ENCODE peak calls at places on chromosomes 6 and 20, in six cellular contexts. Z is tibial nerve, S is tibial artery, Y is activated B cell treated with CpG ODN at 0.5 μM for 24 hours, T is left ventricle myocardium inferior, F is Calu3. U is an unnamed sample.
A peak's percentile ranks its signal among the peaks of the same experiment; 100 is the strongest.

GRCh38 chr6:10540073-10540746 is 19.1 kb downstream of the GCNT2 start:
- DNase-seq in S (no peak), Z (no peak), Y (no peak), T (no peak), F (no peak), U (no peak)

GRCh38 chr6:104407957-104408356 is 451.8 kb downstream of the HACE1 start:
- DNase-seq in T (no peak), Y (no peak), F (no peak), Z (no peak), S (no peak), U (no peak)

GRCh38 chr6:88013015-88013414 is 34.6 kb upstream of the SPACA1 start:
- DNase-seq in T (no peak), Z (no peak), Y (no peak), S (no peak), F (no peak), U (no peak)

GRCh38 chr20:10093087-10093591 is 58.4 kb downstream of the ANKEF1 start:
- DNase-seq in T (no peak), Z (no peak), Y (no peak), F (peak; percentile 17), S (no peak), U (no peak)

GRCh38 chr6:5141046-5141445 is 55.9 kb downstream of the PPP1R3G start:
- DNase-seq in Z (no peak), F (no peak), Y (no peak), T (no peak), S (no peak), U (no peak)

GRCh38 chr6:118755941-118756646 is 104.7 kb upstream of the CEP85L start:
- DNase-seq in S (no peak), T (no peak), Y (no peak), F (no peak), Z (no peak), U (no peak)

GRCh38 chr6:37630281-37630799 is 67.3 kb downstream of the MDGA1 start:
- DNase-seq in S (peak; percentile 33), T (no peak), Z (no peak), F (peak; percentile 91), Y (no peak), U (no peak)

GRCh38 chr6:37114612-37115011 is 55.3 kb upstream of the PIM1 start:
- DNase-seq in Y (no peak), Z (no peak), S (no peak), F (no peak), T (no peak), U (no peak)

GRCh38 chr20:37081717-37082289 is 14.0 kb downstream of the RBL1 start:
- DNase-seq in Y (no peak), T (no peak), S (peak; percentile 31), Z (peak; percentile 41), F (no peak), U (no peak)
- TF ChIP-seq CTCF in Y (no peak), T (peak; percentile 19), S (no peak), Z (peak; percentile 31), F (peak; percentile 33), U (peak; percentile 29)

GRCh38 chr6:90294989-90295853 is 1.4 kb downstream of the BACH2 start:
- DNase-seq in F (peak; percentile 11), T (peak; percentile 47), Z (no peak), S (peak; percentile 32), Y (peak; percentile 67), U (peak; percentile 56)

GRCh38 chr6:90295854-90296345 is 743 bp downstream of the BACH2 start:
- DNase-seq in Y (peak; percentile 71), Z (peak; percentile 70), T (peak; percentile 61), F (peak; percentile 58), S (peak; percentile 68), U (peak; percentile 43)

GRCh38 chr6:90297124-90297865 is 652 bp upstream of the BACH2 start:
- DNase-seq in F (peak; percentile 11), S (no peak), T (no peak), Z (no peak), Y (no peak), U (no peak)

GRCh38 chr6:90297866-90298381 is 1.3 kb upstream of the BACH2 start:
- DNase-seq in S (no peak), F (no peak), Y (no peak), T (no peak), Z (no peak), U (no peak)

GRCh38 chr6:90296346-90297123 is at the start of gene BACH2:
- DNase-seq in T (peak; percentile 89), S (peak; percentile 91), F (peak; percentile 88), Z (peak; percentile 89), Y (peak; percentile 85), U (peak; percentile 92)
- TF ChIP-seq CTCF in T (peak; percentile 49), S (no peak), F (no peak), Z (peak; percentile 30), Y (no peak), U (no peak)

GRCh38 chr20:18677126-18677525 is 89.3 kb downstream of the DTD1 start:
- DNase-seq in S (no peak), Y (no peak), Z (no peak), T (no peak), F (no peak), U (no peak)

GRCh38 chr20:18678599-18678998 is 90.7 kb downstream of the DTD1 start:
- DNase-seq in Z (no peak), F (no peak), T (no peak), Y (no peak), S (no peak), U (no peak)

GRCh38 chr20:18672826-18673225 is 85.0 kb downstream of the DTD1 start:
- DNase-seq in F (no peak), Z (no peak), Y (no peak), S (no peak), T (no peak), U (no peak)

GRCh38 chr20:18679020-18679419 is 91.2 kb downstream of the DTD1 start:
- DNase-seq in S (no peak), T (no peak), Z (no peak), Y (no peak), F (no peak), U (no peak)

GRCh38 chr20:18676366-18676765 is 88.5 kb downstream of the DTD1 start:
- DNase-seq in Z (no peak), Y (no peak), T (no peak), F (no peak), S (no peak), U (no peak)
- TF ChIP-seq CTCF in Z (no peak), Y (no peak), T (no peak), F (no peak), S (no peak), U (no peak)

GRCh38 chr6:23659125-23659524 is 466.9 kb upstream of the NRSN1 start:
- DNase-seq in Z (no peak), Y (no peak), T (no peak), F (peak; percentile 66), S (no peak), U (no peak)
- TF ChIP-seq CTCF in Z (peak; percentile 39), Y (no peak), T (peak; percentile 59), F (peak; percentile 63), S (no peak), U (peak; percentile 48)

DNA sequence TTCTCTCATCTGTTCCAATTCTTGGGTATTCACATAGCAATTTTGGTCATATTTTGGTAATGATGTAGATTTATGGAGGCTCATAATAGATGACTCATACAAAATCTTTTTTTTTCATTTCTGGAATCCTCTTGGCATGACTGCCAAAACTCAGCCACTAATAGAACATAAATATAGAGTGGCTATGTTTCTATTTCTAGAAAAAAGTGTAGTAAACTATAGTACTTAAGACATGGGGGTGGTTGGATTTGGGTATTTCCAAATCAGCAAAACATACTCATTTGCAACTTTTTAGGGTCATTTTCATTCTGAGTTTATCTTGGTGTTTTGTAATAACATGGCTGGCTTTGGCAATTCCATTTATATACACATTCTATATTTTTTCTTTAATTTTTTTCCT is 413.7 kb downstream of the BCKDHB start:
- DNase-seq in F (no peak), Y (no peak), T (no peak), S (no peak), Z (no peak), U (no peak)
- TF ChIP-seq CTCF in F (no peak), Y (no peak), T (no peak), S (no peak), Z (no peak), U (no peak)

U was measured in mesothelial cell of epicardium.